ENCODE peak calls at places on chromosome 18, in five cellular contexts. One of them, this sample, is unnamed.

GRCh38 chr18:43661570-43661969 is 384.3 kb upstream of the SYT4 start:
- DNase-seq in neural progenitor cell: peak
- DNase-seq in cardiac muscle cell: peak
- DNase-seq in BJ: peak
- DNase-seq in fibroblast of mammary gland: peak
- DNase-seq in this sample: no peak

GRCh38 chr18:22026362-22026761 is 143.0 kb upstream of the GATA6 start:
- DNase-seq in BJ: no peak
- DNase-seq in cardiac muscle cell: no peak
- DNase-seq in neural progenitor cell: no peak
- DNase-seq in fibroblast of mammary gland: no peak
- DNase-seq in this sample: no peak

GRCh38 chr18:66994790-66995189 is 390.9 kb upstream of the CDH19 start:
- DNase-seq in fibroblast of mammary gland: no peak
- DNase-seq in neural progenitor cell: no peak
- DNase-seq in BJ: no peak
- DNase-seq in cardiac muscle cell: no peak
- DNase-seq in this sample: no peak

GRCh38 chr18:62637807-62638687 is 77.3 kb upstream of the PHLPP1 start:
- DNase-seq in neural progenitor cell: peak
- DNase-seq in cardiac muscle cell: peak
- DNase-seq in BJ: no peak
- DNase-seq in fibroblast of mammary gland: no peak
- DNase-seq in this sample: no peak

GRCh38 chr18:26436176-26437031 is 111.9 kb downstream of the KCTD1 start:
- DNase-seq in neural progenitor cell: no peak
- DNase-seq in fibroblast of mammary gland: peak
- DNase-seq in BJ: peak
- DNase-seq in cardiac muscle cell: peak
- DNase-seq in this sample: no peak

GRCh38 chr18:62732631-62733030 is 17.3 kb downstream of the PHLPP1 start:
- DNase-seq in cardiac muscle cell: no peak
- DNase-seq in BJ: no peak
- DNase-seq in neural progenitor cell: no peak
- DNase-seq in fibroblast of mammary gland: peak
- DNase-seq in this sample: no peak

GRCh38 chr18:44741070-44741469 is 60.4 kb downstream of the SETBP1 start:
- DNase-seq in cardiac muscle cell: no peak
- DNase-seq in fibroblast of mammary gland: no peak
- DNase-seq in neural progenitor cell: no peak
- DNase-seq in BJ: no peak
- DNase-seq in this sample: no peak

GRCh38 chr18:45480219-45481015 is 134.9 kb upstream of the SLC14A2 start:
- DNase-seq in cardiac muscle cell: no peak
- DNase-seq in BJ: no peak
- DNase-seq in neural progenitor cell: no peak
- DNase-seq in fibroblast of mammary gland: no peak
- DNase-seq in this sample: no peak

GRCh38 chr18:74378179-74378682 is 62.6 kb downstream of the C18orf63 start:
- DNase-seq in BJ: no peak
- DNase-seq in fibroblast of mammary gland: peak
- DNase-seq in cardiac muscle cell: peak
- DNase-seq in neural progenitor cell: no peak
- DNase-seq in this sample: peak

GRCh38 chr18:37574113-37574512 is 8.5 kb upstream of the CELF4 start:
- DNase-seq in cardiac muscle cell: peak
- DNase-seq in BJ: no peak
- DNase-seq in fibroblast of mammary gland: peak
- DNase-seq in neural progenitor cell: no peak
- DNase-seq in this sample: no peak

GRCh38 chr18:26561769-26562168 is 13.4 kb upstream of the KCTD1 start:
- DNase-seq in cardiac muscle cell: no peak
- DNase-seq in neural progenitor cell: no peak
- DNase-seq in BJ: no peak
- DNase-seq in fibroblast of mammary gland: no peak
- DNase-seq in this sample: no peak

GRCh38 chr18:58221060-58221725 is 177.2 kb downstream of the NEDD4L start:
- DNase-seq in cardiac muscle cell: peak
- DNase-seq in neural progenitor cell: no peak
- DNase-seq in BJ: no peak
- DNase-seq in fibroblast of mammary gland: peak
- DNase-seq in this sample: no peak

GRCh38 chr18:8506251-8507049 is 102.8 kb upstream of the RAB12 start:
- DNase-seq in BJ: no peak
- DNase-seq in cardiac muscle cell: no peak
- DNase-seq in neural progenitor cell: no peak
- DNase-seq in fibroblast of mammary gland: no peak
- DNase-seq in this sample: no peak

GRCh38 chr18:49189772-49190171 is 239.0 kb upstream of the SMAD7 start:
- DNase-seq in BJ: no peak
- DNase-seq in cardiac muscle cell: peak
- DNase-seq in fibroblast of mammary gland: no peak
- DNase-seq in neural progenitor cell: no peak
- DNase-seq in this sample: no peak

GRCh38 chr18:58042826-58043362 is 1.1 kb upstream of the NEDD4L start:
- DNase-seq in cardiac muscle cell: peak
- DNase-seq in BJ: no peak
- DNase-seq in neural progenitor cell: peak
- DNase-seq in fibroblast of mammary gland: no peak
- DNase-seq in this sample: no peak

GRCh38 chr18:77042583-77042982 is 90.0 kb downstream of the MBP start:
- DNase-seq in BJ: no peak
- DNase-seq in fibroblast of mammary gland: no peak
- DNase-seq in neural progenitor cell: peak
- DNase-seq in cardiac muscle cell: no peak
- DNase-seq in this sample: no peak

GRCh38 chr18:8705941-8706544 is 687 bp downstream of the MTCL1 start:
- DNase-seq in BJ: no peak
- DNase-seq in cardiac muscle cell: peak
- DNase-seq in neural progenitor cell: peak
- DNase-seq in fibroblast of mammary gland: no peak
- DNase-seq in this sample: no peak

GRCh38 chr18:59767732-59768131 is 70.5 kb upstream of the CCBE1 start:
- DNase-seq in fibroblast of mammary gland: peak
- DNase-seq in neural progenitor cell: no peak
- DNase-seq in BJ: no peak
- DNase-seq in cardiac muscle cell: peak
- DNase-seq in this sample: no peak

GRCh38 chr18:35508746-35509338 is 11.1 kb upstream of the INO80C start:
- DNase-seq in BJ: no peak
- DNase-seq in neural progenitor cell: peak
- DNase-seq in cardiac muscle cell: no peak
- DNase-seq in fibroblast of mammary gland: no peak
- DNase-seq in this sample: no peak

GRCh38 chr18:21682276-21683051 is 22.1 kb downstream of the ABHD3 start:
- DNase-seq in cardiac muscle cell: peak
- DNase-seq in BJ: peak
- DNase-seq in fibroblast of mammary gland: peak
- DNase-seq in neural progenitor cell: peak
- DNase-seq in this sample: no peak

GRCh38 chr18:79625195-79625923 is 54.2 kb upstream of the CTDP1 start:
- DNase-seq in BJ: no peak
- DNase-seq in cardiac muscle cell: no peak
- DNase-seq in fibroblast of mammary gland: no peak
- DNase-seq in neural progenitor cell: no peak
- DNase-seq in this sample: no peak

GRCh38 chr18:64678048-64678447 is 529.2 kb upstream of the LINC00305 start:
- DNase-seq in cardiac muscle cell: no peak
- DNase-seq in BJ: no peak
- DNase-seq in neural progenitor cell: peak
- DNase-seq in fibroblast of mammary gland: no peak
- DNase-seq in this sample: no peak

GRCh38 chr18:48036191-48036590 is 105.7 kb upstream of the SMAD2 start:
- DNase-seq in cardiac muscle cell: peak
- DNase-seq in fibroblast of mammary gland: peak
- DNase-seq in neural progenitor cell: no peak
- DNase-seq in BJ: no peak
- DNase-seq in this sample: no peak

GRCh38 chr18:44848931-44849330 is 168.2 kb downstream of the SETBP1 start:
- DNase-seq in BJ: no peak
- DNase-seq in cardiac muscle cell: peak
- DNase-seq in neural progenitor cell: no peak
- DNase-seq in fibroblast of mammary gland: no peak
- DNase-seq in this sample: no peak

GRCh38 chr18:33666915-33667314 is 88.9 kb downstream of the ASXL3 start:
- DNase-seq in fibroblast of mammary gland: peak
- DNase-seq in BJ: no peak
- DNase-seq in cardiac muscle cell: no peak
- DNase-seq in neural progenitor cell: no peak
- DNase-seq in this sample: no peak

GRCh38 chr18:11726556-11726955 is 37.5 kb downstream of the GNAL start:
- DNase-seq in fibroblast of mammary gland: peak
- DNase-seq in neural progenitor cell: no peak
- DNase-seq in BJ: no peak
- DNase-seq in cardiac muscle cell: peak
- DNase-seq in this sample: no peak

GRCh38 chr18:6747646-6748045 is 18.1 kb downstream of the ARHGAP28 start:
- DNase-seq in BJ: peak
- DNase-seq in cardiac muscle cell: peak
- DNase-seq in fibroblast of mammary gland: peak
- DNase-seq in neural progenitor cell: no peak
- DNase-seq in this sample: peak

GRCh38 chr18:55487997-55488396 is 100.0 kb downstream of the TCF4 start:
- DNase-seq in neural progenitor cell: no peak
- DNase-seq in cardiac muscle cell: no peak
- DNase-seq in BJ: no peak
- DNase-seq in fibroblast of mammary gland: no peak
- DNase-seq in this sample: no peak

GRCh38 chr18:41703744-41704530 is 251.1 kb upstream of the PIK3C3 start:
- DNase-seq in BJ: no peak
- DNase-seq in fibroblast of mammary gland: peak
- DNase-seq in neural progenitor cell: no peak
- DNase-seq in cardiac muscle cell: peak
- DNase-seq in this sample: no peak

DNA sequence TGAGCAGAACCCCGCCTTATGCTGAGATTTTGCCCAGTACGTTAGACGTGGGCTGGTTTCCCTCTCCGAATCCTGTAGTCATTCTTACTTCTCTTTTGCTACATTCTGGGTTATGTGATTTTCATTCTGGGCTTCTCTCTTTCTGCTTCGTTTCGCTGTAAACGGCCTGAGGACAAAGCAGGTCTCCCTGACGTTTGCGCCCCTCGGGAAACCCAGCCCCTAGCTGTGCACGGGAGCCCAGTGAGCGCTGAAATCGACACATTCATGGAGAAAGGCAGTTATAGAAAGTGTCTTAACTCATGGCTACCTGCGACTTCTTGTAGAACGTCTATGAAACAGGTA is 22.7 kb upstream of the MC5R start:
- DNase-seq in BJ: no peak
- DNase-seq in neural progenitor cell: no peak
- DNase-seq in fibroblast of mammary gland: no peak
- DNase-seq in cardiac muscle cell: no peak
- DNase-seq in this sample: no peak
- H3K4me3 ChIP-seq in BJ: no peak
- H3K4me3 ChIP-seq in neural progenitor cell: peak
- H3K4me3 ChIP-seq in fibroblast of mammary gland: no peak
- H3K4me3 ChIP-seq in cardiac muscle cell: peak
- H3K4me3 ChIP-seq in this sample: peak

GRCh38 chr18:2911533-2911932 is 64.7 kb downstream of the EMILIN2 start:
- DNase-seq in cardiac muscle cell: no peak
- DNase-seq in neural progenitor cell: no peak
- DNase-seq in BJ: no peak
- DNase-seq in fibroblast of mammary gland: no peak
- DNase-seq in this sample: no peak
- H3K4me3 ChIP-seq in cardiac muscle cell: no peak
- H3K4me3 ChIP-seq in neural progenitor cell: no peak
- H3K4me3 ChIP-seq in BJ: no peak
- H3K4me3 ChIP-seq in fibroblast of mammary gland: no peak
- H3K4me3 ChIP-seq in this sample: no peak

GRCh38 chr18:27921904-27922541 is 254.9 kb downstream of the CDH2 start:
- DNase-seq in BJ: peak
- DNase-seq in cardiac muscle cell: peak
- DNase-seq in fibroblast of mammary gland: peak
- DNase-seq in neural progenitor cell: peak
- DNase-seq in this sample: no peak

GRCh38 chr18:27922780-27923179 is 254.2 kb downstream of the CDH2 start:
- DNase-seq in BJ: no peak
- DNase-seq in neural progenitor cell: no peak
- DNase-seq in fibroblast of mammary gland: no peak
- DNase-seq in cardiac muscle cell: no peak
- DNase-seq in this sample: no peak

DNA sequence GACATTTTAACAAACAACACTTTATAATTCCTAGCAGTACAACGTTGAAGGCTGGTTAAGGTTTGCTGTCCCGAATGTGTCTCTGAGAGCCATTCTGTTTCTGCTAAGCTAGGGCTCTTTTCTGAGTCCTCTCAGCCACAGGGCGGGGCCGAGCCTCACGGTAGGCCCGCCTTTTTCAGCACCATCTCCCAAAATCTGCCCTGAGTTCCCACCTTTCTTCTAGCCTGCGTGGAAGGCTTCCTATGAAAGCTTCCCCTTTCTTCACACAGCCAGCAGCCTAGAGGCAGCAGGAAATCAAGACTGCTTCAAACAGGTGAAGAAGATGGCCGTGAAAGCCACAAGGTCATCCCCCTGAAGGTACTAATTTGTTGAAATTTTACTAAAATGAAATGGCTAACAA is 255.5 kb downstream of the CDH2 start:
- DNase-seq in fibroblast of mammary gland: no peak
- DNase-seq in BJ: no peak
- DNase-seq in neural progenitor cell: peak
- DNase-seq in cardiac muscle cell: no peak
- DNase-seq in this sample: no peak
- H3K4me3 ChIP-seq in fibroblast of mammary gland: no peak
- H3K4me3 ChIP-seq in BJ: no peak
- H3K4me3 ChIP-seq in neural progenitor cell: no peak
- H3K4me3 ChIP-seq in cardiac muscle cell: no peak
- H3K4me3 ChIP-seq in this sample: no peak

GRCh38 chr18:23138470-23138869 is 3.2 kb downstream of the CABLES1 start:
- DNase-seq in fibroblast of mammary gland: no peak
- DNase-seq in BJ: no peak
- DNase-seq in cardiac muscle cell: no peak
- DNase-seq in neural progenitor cell: no peak
- DNase-seq in this sample: no peak

GRCh38 chr18:23135679-23136325 is 517 bp downstream of the CABLES1 start:
- DNase-seq in cardiac muscle cell: peak
- DNase-seq in fibroblast of mammary gland: no peak
- DNase-seq in BJ: no peak
- DNase-seq in neural progenitor cell: peak
- DNase-seq in this sample: no peak

GRCh38 chr18:23136326-23137092 is 1.2 kb downstream of the CABLES1 start:
- DNase-seq in fibroblast of mammary gland: no peak
- DNase-seq in BJ: no peak
- DNase-seq in neural progenitor cell: peak
- DNase-seq in cardiac muscle cell: peak
- DNase-seq in this sample: no peak

GRCh38 chr18:23137788-23138216 is 2.5 kb downstream of the CABLES1 start:
- DNase-seq in cardiac muscle cell: no peak
- DNase-seq in neural progenitor cell: no peak
- DNase-seq in fibroblast of mammary gland: no peak
- DNase-seq in BJ: no peak
- DNase-seq in this sample: no peak

GRCh38 chr18:23137093-23137640 is 1.9 kb downstream of the CABLES1 start:
- DNase-seq in neural progenitor cell: peak
- DNase-seq in fibroblast of mammary gland: no peak
- DNase-seq in BJ: no peak
- DNase-seq in cardiac muscle cell: peak
- DNase-seq in this sample: no peak
- H3K4me3 ChIP-seq in neural progenitor cell: peak
- H3K4me3 ChIP-seq in fibroblast of mammary gland: no peak
- H3K4me3 ChIP-seq in BJ: peak
- H3K4me3 ChIP-seq in cardiac muscle cell: peak
- H3K4me3 ChIP-seq in this sample: peak

This sample was measured in gastrocnemius medialis.